ENCODE peak calls at places on chromosomes 5 and 9, in six cellular contexts. B is IMR-90, M is upper lobe of left lung, G is fibroblast of the aortic adventitia, P is AG04450, Z is heart right ventricle. N is an unnamed sample.

GRCh38 chr9:136855461-136856077 is 3.4 kb downstream of the MAMDC4 start:
- DNase-seq in B (no peak), M (no peak), G (no peak), Z (no peak), P (no peak), N (no peak)

GRCh38 chr9:129407905-129408452 is 212.9 kb downstream of the C9orf50 start:
- DNase-seq in G (no peak), Z (no peak), B (no peak), P (no peak), M (no peak), N (no peak)

GRCh38 chr5:126965061-126965475 is 65.3 kb downstream of the MARCHF3 start:
- DNase-seq in P (peak), B (peak), M (no peak), Z (no peak), G (peak), N (peak)

GRCh38 chr9:17191095-17191494 is 56.3 kb downstream of the CNTLN start:
- DNase-seq in G (peak), B (peak), P (no peak), M (no peak), Z (no peak), N (peak)

GRCh38 chr5:171143171-171143570 is 165.9 kb upstream of the TLX3 start:
- DNase-seq in G (no peak), B (no peak), P (no peak), M (no peak), Z (no peak), N (no peak)

GRCh38 chr5:38556599-38557308 is at the start of gene LIFR:
- DNase-seq in B (peak), Z (peak), P (peak), M (peak), G (peak), N (peak)

GRCh38 chr5:374631-375335 is 53.3 kb downstream of the AHRR start:
- DNase-seq in P (no peak), G (no peak), Z (peak), M (peak), B (no peak), N (no peak)

GRCh38 chr5:152349683-152350526 is 55.2 kb downstream of the NMUR2 start:
- DNase-seq in G (peak), P (no peak), B (peak), Z (peak), M (peak), N (peak)

GRCh38 chr5:95644351-95645042 is 2.1 kb upstream of the RFESD start:
- DNase-seq in B (peak), P (no peak), M (peak), G (peak), Z (no peak), N (peak)

GRCh38 chr5:109701779-109702178 is 12.1 kb downstream of the MAN2A1 start:
- DNase-seq in B (peak), P (no peak), G (peak), Z (no peak), M (no peak), N (no peak)

GRCh38 chr9:19087601-19088000 is 15.1 kb downstream of the HAUS6 start:
- DNase-seq in B (peak), G (peak), Z (no peak), P (peak), M (peak), N (peak)

GRCh38 chr5:115209279-115209678 is 39.6 kb upstream of the TRIM36 start:
- DNase-seq in B (peak), M (peak), Z (peak), P (no peak), G (no peak), N (no peak)

GRCh38 chr5:57550132-57550531 is 67.5 kb upstream of the ACTBL2 start:
- DNase-seq in P (no peak), B (no peak), Z (no peak), M (no peak), G (no peak), N (no peak)

GRCh38 chr9:109975574-109976327 is 195.8 kb downstream of the PALM2AKAP2 start:
- DNase-seq in B (peak), G (peak), M (no peak), P (peak), Z (no peak), N (peak)

GRCh38 chr5:68423154-68423811 is 207.7 kb downstream of the PIK3R1 start:
- DNase-seq in Z (no peak), P (no peak), G (no peak), M (no peak), B (no peak), N (no peak)

GRCh38 chr5:35230043-35230611 is at the start of gene PRLR:
- DNase-seq in Z (peak), P (no peak), G (peak), M (peak), B (peak), N (peak)

GRCh38 chr5:149215478-149216042 is 56.1 kb upstream of the AFAP1L1 start:
- DNase-seq in P (peak), G (peak), B (peak), M (no peak), Z (no peak), N (peak)

GRCh38 chr5:108356286-108356685 is 25.6 kb downstream of the FBXL17 start:
- DNase-seq in G (no peak), B (no peak), P (no peak), Z (no peak), M (no peak), N (no peak)

GRCh38 chr9:15543033-15543791 is 9.6 kb upstream of the CCDC171 start:
- DNase-seq in P (no peak), Z (no peak), B (peak), G (no peak), M (no peak), N (no peak)

GRCh38 chr5:134079748-134080581 is 34.5 kb upstream of the TCF7 start:
- DNase-seq in B (no peak), M (no peak), Z (no peak), P (no peak), G (no peak), N (no peak)

GRCh38 chr9:24245988-24246387 is 299.7 kb downstream of the IZUMO3 start:
- DNase-seq in Z (no peak), G (peak), M (no peak), P (no peak), B (peak), N (peak)
- TF ChIP-seq CTCF in Z (peak), G (peak), M (no peak), P (peak), B (peak), N (peak)

GRCh38 chr5:181255276-181255675 is 5.7 kb downstream of the TRIM52 start:
- DNase-seq in M (no peak), Z (no peak), G (no peak), P (no peak), B (no peak), N (no peak)
- H3K4me3 ChIP-seq in M (no peak), Z (no peak), G (no peak), P (no peak), B (no peak), N (no peak)

DNA sequence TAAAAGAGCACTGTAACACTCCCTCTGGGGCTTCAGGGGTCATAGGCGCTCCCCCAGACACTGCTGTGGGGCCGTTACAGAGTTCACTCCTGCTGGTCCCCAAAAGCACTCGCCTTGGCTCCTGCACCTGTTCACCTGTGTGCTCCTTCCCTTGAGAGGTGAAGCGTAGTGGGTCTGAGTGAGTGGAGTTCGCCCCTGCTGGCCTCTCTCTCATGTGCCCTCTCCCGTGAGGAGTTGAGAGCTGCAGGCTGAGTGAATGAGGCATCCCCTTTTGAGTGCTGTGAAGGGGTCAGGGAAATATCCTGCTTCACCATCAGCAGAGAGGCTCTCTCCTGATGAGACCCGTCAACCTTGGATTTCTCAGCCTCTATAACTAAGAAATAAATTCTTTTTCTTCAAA is 134.6 kb upstream of the TUT7 start:
- DNase-seq in G (no peak), Z (no peak), B (no peak), M (no peak), P (no peak), N (no peak)
- TF ChIP-seq CTCF in G (no peak), Z (no peak), B (no peak), M (no peak), P (no peak), N (no peak)

GRCh38 chr9:74887041-74887980 is at the start of gene TRPM6:
- DNase-seq in Z (peak), P (peak), M (peak), G (peak), B (peak), N (peak)
- H3K4me3 ChIP-seq in Z (peak), P (peak), M (peak), G (peak), B (peak), N (peak)

GRCh38 chr5:80569086-80569960 is 757 bp downstream of the ANKRD34B start:
- DNase-seq in M (no peak), P (no peak), B (no peak), G (no peak), Z (no peak), N (no peak)
- TF ChIP-seq CTCF in M (no peak), P (no peak), B (no peak), G (no peak), Z (no peak), N (no peak)

GRCh38 chr5:2299388-2300220 is 416.9 kb upstream of the IRX4 start:
- DNase-seq in P (no peak), M (no peak), B (no peak), G (no peak), Z (no peak), N (no peak)
- H3K4me3 ChIP-seq in P (no peak), M (no peak), B (no peak), G (no peak), Z (no peak), N (no peak)

DNA sequence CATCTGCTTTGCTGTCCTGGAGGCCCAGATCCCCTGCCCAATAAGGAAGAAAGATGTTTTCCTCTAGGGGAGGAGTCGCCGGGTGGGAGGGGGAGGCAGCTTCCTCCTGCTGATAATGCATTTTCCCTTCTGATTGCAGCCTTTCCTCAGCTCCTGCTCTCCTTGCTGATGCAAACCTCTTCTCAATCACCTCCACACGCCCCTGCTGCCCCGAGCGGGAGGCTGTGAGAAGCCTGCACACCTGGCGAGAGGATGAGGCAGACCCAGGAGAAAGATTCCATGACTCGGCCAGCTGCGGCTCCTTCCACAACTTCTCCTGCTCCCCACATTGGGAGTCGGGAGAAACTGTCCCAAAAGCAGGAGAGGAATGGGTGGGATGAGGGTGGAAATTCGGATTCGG is 6.9 kb upstream of the NTNG2 start:
- DNase-seq in B (no peak), P (no peak), G (no peak), M (no peak), Z (no peak), N (no peak)
- TF ChIP-seq CTCF in B (no peak), P (no peak), G (no peak), M (no peak), Z (no peak), N (no peak)

N was measured in astrocyte of the spinal cord.